ENCODE peak calls at places on chromosomes 5 and 9, in six cellular contexts. One of them, this sample, is unnamed.

GRCh38 chr5:1525624-1525985 is 1.8 kb upstream of the LPCAT1 start:
- DNase-seq in activated B cell treated with CpG ODN at 0.5 μM for 24 hours: no peak
- DNase-seq in left kidney: no peak
- DNase-seq in aorta: no peak
- DNase-seq in stimulated activated CD4-positive, alpha-beta T cell treated with anti-CD3 and anti-CD28 coated beads, Interleukin-2, amount 100 ng/mL, for 24 hours: peak; percentile 11
- DNase-seq in COLO829: no peak
- DNase-seq in this sample: no peak

GRCh38 chr5:176647870-176648466 is 684 bp downstream of the TSPAN17 start:
- DNase-seq in activated B cell treated with CpG ODN at 0.5 μM for 24 hours: no peak
- DNase-seq in left kidney: peak; percentile 58
- DNase-seq in aorta: peak; percentile 89
- DNase-seq in stimulated activated CD4-positive, alpha-beta T cell treated with anti-CD3 and anti-CD28 coated beads, Interleukin-2, amount 100 ng/mL, for 24 hours: no peak
- DNase-seq in COLO829: no peak
- DNase-seq in this sample: peak; percentile 33

GRCh38 chr9:120396926-120397325 is 183.0 kb downstream of the CDK5RAP2 start:
- DNase-seq in activated B cell treated with CpG ODN at 0.5 μM for 24 hours: no peak
- DNase-seq in left kidney: no peak
- DNase-seq in aorta: no peak
- DNase-seq in stimulated activated CD4-positive, alpha-beta T cell treated with anti-CD3 and anti-CD28 coated beads, Interleukin-2, amount 100 ng/mL, for 24 hours: no peak
- DNase-seq in COLO829: no peak
- DNase-seq in this sample: no peak

GRCh38 chr9:127066060-127066774 is 56.2 kb downstream of the ANGPTL2 start:
- DNase-seq in activated B cell treated with CpG ODN at 0.5 μM for 24 hours: no peak
- DNase-seq in left kidney: no peak
- DNase-seq in aorta: no peak
- DNase-seq in stimulated activated CD4-positive, alpha-beta T cell treated with anti-CD3 and anti-CD28 coated beads, Interleukin-2, amount 100 ng/mL, for 24 hours: no peak
- DNase-seq in COLO829: no peak
- DNase-seq in this sample: no peak

GRCh38 chr5:172188893-172189692 is 1.1 kb upstream of the STK10 start:
- DNase-seq in activated B cell treated with CpG ODN at 0.5 μM for 24 hours: no peak
- DNase-seq in left kidney: peak; percentile 68
- DNase-seq in aorta: peak; percentile 53
- DNase-seq in stimulated activated CD4-positive, alpha-beta T cell treated with anti-CD3 and anti-CD28 coated beads, Interleukin-2, amount 100 ng/mL, for 24 hours: no peak
- DNase-seq in COLO829: peak; percentile 18
- DNase-seq in this sample: peak; percentile 91

GRCh38 chr9:7983361-7983974 is 183.9 kb upstream of the DMAC1 start:
- DNase-seq in activated B cell treated with CpG ODN at 0.5 μM for 24 hours: no peak
- DNase-seq in left kidney: peak; percentile 45
- DNase-seq in aorta: no peak
- DNase-seq in stimulated activated CD4-positive, alpha-beta T cell treated with anti-CD3 and anti-CD28 coated beads, Interleukin-2, amount 100 ng/mL, for 24 hours: no peak
- DNase-seq in COLO829: peak; percentile 28
- DNase-seq in this sample: no peak

GRCh38 chr5:32074401-32074800 is 99.7 kb downstream of the GOLPH3 start:
- DNase-seq in activated B cell treated with CpG ODN at 0.5 μM for 24 hours: no peak
- DNase-seq in left kidney: peak; percentile 88
- DNase-seq in aorta: no peak
- DNase-seq in stimulated activated CD4-positive, alpha-beta T cell treated with anti-CD3 and anti-CD28 coated beads, Interleukin-2, amount 100 ng/mL, for 24 hours: no peak
- DNase-seq in COLO829: no peak
- DNase-seq in this sample: peak; percentile 51

GRCh38 chr9:684055-684949 is 157.2 kb upstream of the DMRT1 start:
- DNase-seq in activated B cell treated with CpG ODN at 0.5 μM for 24 hours: no peak
- DNase-seq in left kidney: peak; percentile 94
- DNase-seq in aorta: no peak
- DNase-seq in stimulated activated CD4-positive, alpha-beta T cell treated with anti-CD3 and anti-CD28 coated beads, Interleukin-2, amount 100 ng/mL, for 24 hours: no peak
- DNase-seq in COLO829: peak; percentile 27
- DNase-seq in this sample: peak; percentile 76

GRCh38 chr5:126972062-126972895 is 58.1 kb downstream of the MARCHF3 start:
- DNase-seq in activated B cell treated with CpG ODN at 0.5 μM for 24 hours: peak; percentile 29
- DNase-seq in left kidney: no peak
- DNase-seq in aorta: no peak
- DNase-seq in stimulated activated CD4-positive, alpha-beta T cell treated with anti-CD3 and anti-CD28 coated beads, Interleukin-2, amount 100 ng/mL, for 24 hours: no peak
- DNase-seq in COLO829: no peak
- DNase-seq in this sample: peak; percentile 66

GRCh38 chr5:6492934-6493333 is 44.3 kb downstream of the UBE2QL1 start:
- DNase-seq in activated B cell treated with CpG ODN at 0.5 μM for 24 hours: no peak
- DNase-seq in left kidney: peak; percentile 20
- DNase-seq in aorta: no peak
- DNase-seq in stimulated activated CD4-positive, alpha-beta T cell treated with anti-CD3 and anti-CD28 coated beads, Interleukin-2, amount 100 ng/mL, for 24 hours: no peak
- DNase-seq in COLO829: no peak
- DNase-seq in this sample: no peak

GRCh38 chr5:103119067-103119764 is 722 bp downstream of the GIN1 start:
- DNase-seq in activated B cell treated with CpG ODN at 0.5 μM for 24 hours: no peak
- DNase-seq in left kidney: no peak
- DNase-seq in aorta: no peak
- DNase-seq in stimulated activated CD4-positive, alpha-beta T cell treated with anti-CD3 and anti-CD28 coated beads, Interleukin-2, amount 100 ng/mL, for 24 hours: no peak
- DNase-seq in COLO829: no peak
- DNase-seq in this sample: peak; percentile 2

GRCh38 chr9:89544280-89544664 is 46.4 kb upstream of the SEMA4D start:
- DNase-seq in activated B cell treated with CpG ODN at 0.5 μM for 24 hours: no peak
- DNase-seq in left kidney: no peak
- DNase-seq in aorta: peak; percentile 48
- DNase-seq in stimulated activated CD4-positive, alpha-beta T cell treated with anti-CD3 and anti-CD28 coated beads, Interleukin-2, amount 100 ng/mL, for 24 hours: no peak
- DNase-seq in COLO829: no peak
- DNase-seq in this sample: no peak

GRCh38 chr9:12163775-12164458 is 529.3 kb upstream of the TYRP1 start:
- DNase-seq in activated B cell treated with CpG ODN at 0.5 μM for 24 hours: no peak
- DNase-seq in left kidney: no peak
- DNase-seq in aorta: no peak
- DNase-seq in stimulated activated CD4-positive, alpha-beta T cell treated with anti-CD3 and anti-CD28 coated beads, Interleukin-2, amount 100 ng/mL, for 24 hours: no peak
- DNase-seq in COLO829: no peak
- DNase-seq in this sample: no peak

GRCh38 chr9:131862261-131862660 is 122.4 kb upstream of the RAPGEF1 start:
- DNase-seq in activated B cell treated with CpG ODN at 0.5 μM for 24 hours: no peak
- DNase-seq in left kidney: no peak
- DNase-seq in aorta: no peak
- DNase-seq in stimulated activated CD4-positive, alpha-beta T cell treated with anti-CD3 and anti-CD28 coated beads, Interleukin-2, amount 100 ng/mL, for 24 hours: no peak
- DNase-seq in COLO829: no peak
- DNase-seq in this sample: no peak

GRCh38 chr5:635321-636055 is 23.3 kb downstream of the CEP72 start:
- DNase-seq in activated B cell treated with CpG ODN at 0.5 μM for 24 hours: no peak
- DNase-seq in left kidney: no peak
- DNase-seq in aorta: peak; percentile 19
- DNase-seq in stimulated activated CD4-positive, alpha-beta T cell treated with anti-CD3 and anti-CD28 coated beads, Interleukin-2, amount 100 ng/mL, for 24 hours: no peak
- DNase-seq in COLO829: no peak
- DNase-seq in this sample: no peak